ENCODE peak calls at places on chromosome 18, in five cellular contexts. Z is H1, V is GM12878, T is HCT116, Y is SK-N-SH. P is an unnamed sample.

GRCh38 chr18:74892066-74892627 is 294.5 kb downstream of the ZNF407 start:
- DNase-seq in T (no peak), Z (no peak), Y (no peak), V (no peak), P (no peak)

GRCh38 chr18:9117980-9118841 is 15.7 kb downstream of the NDUFV2 start:
- DNase-seq in T (no peak), Y (no peak), Z (no peak), V (no peak), P (no peak)

GRCh38 chr18:67109535-67109934 is 407.0 kb downstream of the DSEL start:
- DNase-seq in Y (no peak), T (no peak), Z (no peak), V (no peak), P (no peak)

GRCh38 chr18:824179-824578 is 12.1 kb upstream of the YES1 start:
- DNase-seq in Z (no peak), V (no peak), T (no peak), Y (no peak), P (no peak)

GRCh38 chr18:2881490-2882195 is 34.8 kb downstream of the EMILIN2 start:
- DNase-seq in V (no peak), Z (no peak), Y (no peak), T (no peak), P (no peak)

GRCh38 chr18:27263369-27263768 is 78.3 kb upstream of the CHST9 start:
- DNase-seq in T (no peak), Y (no peak), V (no peak), Z (no peak), P (no peak)

GRCh38 chr18:31878358-31878757 is 64.6 kb downstream of the TRAPPC8 start:
- DNase-seq in V (no peak), Z (no peak), Y (no peak), T (no peak), P (no peak)

GRCh38 chr18:11751305-11752115 is 62.4 kb downstream of the GNAL start:
- DNase-seq in Y (peak), V (no peak), Z (no peak), T (no peak), P (no peak)

GRCh38 chr18:572499-573289 is 7.5 kb upstream of the CETN1 start:
- DNase-seq in T (no peak), Y (no peak), V (no peak), Z (no peak), P (no peak)

GRCh38 chr18:8744656-8745055 is 39.3 kb downstream of the MTCL1 start:
- DNase-seq in V (no peak), Z (no peak), T (no peak), Y (no peak), P (no peak)

GRCh38 chr18:57947117-57947516 is 96.9 kb upstream of the NEDD4L start:
- DNase-seq in Z (no peak), Y (no peak), T (no peak), V (no peak), P (no peak)

GRCh38 chr18:74635202-74635969 is 37.7 kb downstream of the ZNF407 start:
- DNase-seq in V (no peak), Y (no peak), Z (no peak), T (no peak), P (no peak)

GRCh38 chr18:61466736-61467135 is 133.5 kb downstream of the CDH20 start:
- DNase-seq in Y (no peak), T (no peak), V (no peak), Z (no peak), P (no peak)

DNA sequence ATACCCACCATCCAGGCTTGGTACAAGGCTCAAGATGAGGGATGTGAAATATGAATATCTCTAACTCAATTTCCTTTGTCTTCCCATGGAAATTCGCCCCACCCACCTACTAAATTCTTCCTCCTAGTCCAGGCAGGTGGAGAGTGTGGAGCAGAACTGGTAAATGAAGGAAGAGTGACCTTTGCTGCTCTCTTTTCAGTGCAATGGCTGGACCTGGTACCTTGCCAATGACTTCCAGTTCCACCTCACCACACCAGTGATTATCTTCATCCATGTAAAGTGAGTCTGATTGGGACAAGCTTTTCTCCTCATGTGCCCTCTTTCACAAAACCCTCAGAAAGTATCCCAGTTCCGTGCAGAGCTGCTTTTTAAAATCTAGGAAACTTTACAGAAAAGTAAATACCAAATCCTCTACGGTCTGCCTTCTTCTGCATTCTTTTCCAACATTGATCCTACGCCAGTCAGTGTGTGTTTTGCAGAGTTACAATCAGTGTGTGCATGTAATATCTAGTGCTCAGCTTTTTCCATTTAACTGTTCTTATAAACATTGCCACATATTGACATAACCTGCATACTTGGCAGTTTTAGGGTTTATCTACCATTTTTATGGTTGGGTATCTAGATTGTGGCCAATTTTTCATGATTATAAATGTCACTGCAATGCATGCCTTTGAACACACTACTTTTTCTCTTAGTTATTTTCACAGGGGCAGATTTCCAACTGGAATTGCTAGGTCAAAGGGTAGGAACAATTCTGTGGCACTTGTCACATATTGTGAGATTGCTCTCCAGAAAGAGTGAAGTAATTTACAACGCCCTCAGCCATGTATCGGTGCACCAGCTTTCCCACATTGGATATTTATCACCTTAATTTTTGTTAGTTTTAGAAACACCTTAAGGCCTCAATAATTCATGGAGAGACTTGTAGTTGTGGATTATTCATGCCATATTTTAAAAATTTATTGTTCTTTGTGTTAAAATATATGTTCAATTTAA is 86.4 kb upstream of the SEC11C start:
- DNase-seq in V (no peak), Z (no peak), Y (no peak), T (no peak), P (peak)
- TF ChIP-seq JUND in V (no peak), Z (no peak), Y (no peak), T (no peak), P (peak)

DNA sequence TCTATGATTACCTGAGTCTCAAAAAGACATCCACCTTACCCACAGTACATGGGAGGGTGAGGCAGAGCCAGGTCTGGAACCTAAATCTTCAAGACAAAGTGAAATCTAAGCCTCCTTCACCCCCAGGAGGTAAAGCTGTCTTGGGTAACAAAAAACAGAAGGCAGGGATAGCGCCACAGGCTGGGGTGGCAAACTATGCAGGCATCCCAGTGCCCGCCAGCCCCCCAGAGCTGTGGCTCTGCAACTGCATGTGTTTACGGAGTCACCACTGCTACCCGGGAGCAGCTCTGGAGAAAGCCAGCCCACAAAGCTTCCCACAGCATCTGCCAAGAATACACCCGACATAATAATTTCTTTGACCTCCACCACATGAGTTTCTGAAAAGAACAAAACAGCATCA is 309.2 kb upstream of the SKOR2 start:
- DNase-seq in T (no peak), V (no peak), Y (no peak), Z (no peak), P (no peak)
- TF ChIP-seq JUND in T (no peak), V (no peak), Y (no peak), Z (no peak), P (no peak)

DNA sequence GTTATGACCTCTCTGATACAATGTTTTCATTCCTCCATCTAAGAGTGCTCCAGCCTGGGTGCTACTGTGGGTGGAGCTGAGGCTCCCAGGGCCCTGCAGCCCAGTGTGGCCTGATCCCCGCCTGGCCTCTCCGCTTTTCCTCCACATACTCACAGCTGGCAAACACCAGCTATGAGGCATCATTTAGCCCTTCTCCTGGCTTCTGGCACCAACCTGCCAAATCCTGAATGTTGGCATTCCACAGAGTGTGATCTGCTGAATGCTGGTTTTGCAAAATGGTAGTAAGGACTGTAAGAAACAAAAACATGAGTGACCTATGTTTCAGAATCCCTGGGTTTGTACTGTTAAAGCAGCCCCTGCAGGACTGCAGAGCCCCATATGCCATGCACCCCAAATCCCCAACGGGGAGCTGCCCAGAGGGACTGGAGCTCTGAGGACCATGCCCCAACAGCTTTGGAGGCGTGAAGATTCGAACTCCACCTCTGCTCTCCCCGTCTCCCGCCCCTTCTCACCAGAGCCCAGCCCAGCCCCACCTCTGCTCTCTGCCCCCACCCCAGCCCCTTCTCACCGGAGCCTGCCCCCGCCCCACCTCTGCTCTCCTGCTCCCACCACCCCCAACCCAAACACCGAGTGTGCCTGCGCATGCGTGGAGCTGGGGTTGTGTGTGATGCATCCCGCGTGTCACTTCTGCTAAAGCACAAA is 4.2 kb downstream of the SLC66A2 start:
- DNase-seq in T (no peak), V (no peak), Y (no peak), Z (no peak), P (peak)
- TF ChIP-seq JUND in T (no peak), V (no peak), Y (no peak), Z (no peak), P (no peak)

GRCh38 chr18:68314403-68314802 is 400.5 kb downstream of the TMX3 start:
- DNase-seq in T (no peak), V (no peak), Y (no peak), Z (no peak), P (no peak)

DNA sequence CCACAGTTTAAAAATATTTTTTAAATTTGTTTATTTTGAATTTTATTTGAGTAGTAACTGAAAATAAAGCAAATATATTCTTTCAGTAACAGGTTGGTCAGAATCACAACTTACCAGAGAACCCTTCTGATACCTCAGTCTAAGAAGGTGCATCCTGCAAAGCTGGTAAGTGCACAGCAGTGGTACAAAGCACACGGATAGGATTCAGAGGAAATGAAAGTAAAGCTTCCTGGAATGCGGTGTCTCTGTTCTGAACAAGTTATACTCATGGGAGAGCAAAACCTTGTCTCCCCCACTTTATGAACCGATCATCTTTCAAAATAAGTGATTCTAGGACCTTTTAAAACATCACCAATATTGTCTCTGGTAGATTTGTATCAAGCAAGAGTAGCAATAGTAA is 398.3 kb downstream of the TMX3 start:
- DNase-seq in Z (no peak), Y (no peak), V (no peak), T (no peak), P (no peak)
- TF ChIP-seq JUND in Z (no peak), Y (no peak), V (no peak), T (no peak), P (no peak)

DNA sequence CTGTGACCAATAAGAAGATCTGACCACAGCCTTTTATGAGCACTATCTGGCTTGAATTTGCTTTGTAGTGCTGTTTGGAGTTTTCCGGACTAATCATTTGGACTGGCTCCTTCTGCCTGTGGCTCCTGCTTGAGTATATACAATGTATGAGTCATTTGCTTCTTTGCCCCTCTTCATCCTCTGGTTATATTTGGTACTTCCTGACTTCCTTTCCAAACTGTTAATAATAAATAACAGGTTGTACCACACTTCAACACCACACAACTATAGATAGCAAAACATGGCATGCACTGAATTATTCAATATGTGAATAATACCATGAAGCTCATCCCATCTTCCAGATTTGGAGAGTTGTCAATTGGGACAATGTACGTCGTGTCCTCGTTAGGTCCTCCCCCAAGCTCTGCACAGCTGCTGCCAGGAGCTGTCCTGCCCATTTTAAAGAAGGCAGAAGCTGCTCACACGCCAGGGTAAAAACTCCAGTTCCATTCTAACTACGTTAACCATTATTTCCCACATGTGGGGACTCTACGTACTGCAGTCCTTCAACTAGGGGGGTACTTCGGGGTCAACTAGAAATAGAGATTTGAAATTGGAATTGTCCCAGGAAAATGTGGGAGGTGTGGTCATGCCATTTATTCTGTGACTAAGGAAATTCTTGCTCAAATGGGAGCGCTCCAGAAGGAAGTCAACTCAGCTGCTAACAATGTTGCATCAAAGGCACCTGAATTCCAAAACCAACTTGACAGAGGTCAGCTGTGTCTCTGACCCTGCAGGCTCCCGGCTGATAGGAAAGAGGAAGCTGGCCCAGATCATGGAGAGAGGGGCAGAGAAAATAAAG is 38.1 kb downstream of the ST8SIA5 start:
- DNase-seq in Z (no peak), T (no peak), V (no peak), Y (no peak), P (no peak)
- TF ChIP-seq JUND in Z (no peak), T (peak), V (no peak), Y (no peak), P (no peak)

GRCh38 chr18:76771132-76771824 is 51.1 kb upstream of the ZNF236 start:
- DNase-seq in Z (no peak), Y (no peak), V (no peak), T (no peak), P (no peak)

GRCh38 chr18:76764296-76764901 is 58.0 kb upstream of the ZNF236 start:
- DNase-seq in T (no peak), Z (no peak), Y (no peak), V (no peak), P (no peak)

GRCh38 chr18:76767954-76768353 is 54.4 kb upstream of the ZNF236 start:
- DNase-seq in T (no peak), V (no peak), Y (no peak), Z (no peak), P (no peak)

GRCh38 chr18:76766429-76766828 is 55.9 kb upstream of the ZNF236 start:
- DNase-seq in T (no peak), Y (no peak), Z (no peak), V (no peak), P (no peak)

DNA sequence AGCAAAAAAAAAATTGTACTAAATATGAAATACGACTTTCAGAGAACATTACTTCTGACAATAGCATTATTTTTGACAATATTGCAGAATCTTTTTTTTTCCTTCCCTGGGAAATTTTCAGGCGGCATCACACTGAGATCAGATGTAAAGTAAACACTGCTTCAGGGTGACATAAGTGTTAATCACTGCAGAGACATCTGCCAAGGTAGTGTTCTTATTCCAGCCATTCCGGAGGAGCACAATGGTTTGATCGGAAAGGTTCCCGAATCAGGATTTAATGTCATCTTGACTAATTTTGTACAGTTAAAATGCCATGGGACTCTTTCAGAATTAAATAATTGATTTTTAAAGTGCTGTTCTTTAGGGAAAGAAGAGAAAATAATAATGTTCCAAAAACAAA is 56.7 kb upstream of the ZNF236 start:
- DNase-seq in Y (no peak), Z (no peak), T (no peak), V (no peak), P (no peak)
- TF ChIP-seq JUND in Y (no peak), Z (no peak), T (no peak), V (no peak), P (no peak)

P was measured in T47D.